ENCODE peak calls at places on chromosome 5, in seven cellular contexts. C is RWPE1, U is Caco-2, E is B cell, Q is lower lobe of right lung, H is cardiac fibroblast, M is left ventricle myocardium inferior. N is an unnamed sample.

GRCh38 chr5:62582198-62582597 is 3.6 kb downstream of the LRRC70 start:
- DNase-seq in C (no peak), U (no peak), E (no peak), Q (no peak), H (peak), M (no peak), N (no peak)

GRCh38 chr5:179287631-179288030 is 57.6 kb downstream of the ADAMTS2 start:
- DNase-seq in C (no peak), U (no peak), E (no peak), Q (peak), H (no peak), M (no peak), N (peak)

GRCh38 chr5:132026516-132027008 is 15.1 kb upstream of the ACSL6 start:
- DNase-seq in C (no peak), U (no peak), E (no peak), Q (no peak), H (no peak), M (no peak), N (no peak)

GRCh38 chr5:173890195-173890951 is 2.2 kb downstream of the CPEB4 start:
- DNase-seq in C (no peak), U (no peak), E (no peak), Q (no peak), H (peak), M (peak), N (no peak)

GRCh38 chr5:155594270-155594669 is 580.7 kb downstream of the KIF4B start:
- DNase-seq in C (no peak), U (no peak), E (no peak), Q (no peak), H (no peak), M (no peak), N (no peak)

GRCh38 chr5:82417776-82418607 is 139.8 kb upstream of the RPS23 start:
- DNase-seq in C (no peak), U (no peak), E (no peak), Q (peak), H (peak), M (no peak), N (no peak)

GRCh38 chr5:180658774-180659564 is 9.6 kb upstream of the FLT4 start:
- DNase-seq in C (no peak), U (no peak), E (no peak), Q (no peak), H (no peak), M (peak), N (no peak)

GRCh38 chr5:87121315-87122170 is 146.1 kb upstream of the RASA1 start:
- DNase-seq in C (peak), U (no peak), E (peak), Q (no peak), H (peak), M (no peak), N (no peak)

GRCh38 chr5:18987101-18987500 is 1000.9 kb downstream of the CDH18 start:
- DNase-seq in C (no peak), U (no peak), E (no peak), Q (no peak), H (no peak), M (no peak), N (no peak)

GRCh38 chr5:21807953-21808352 is 1045.2 kb downstream of the CDH12 start:
- DNase-seq in C (peak), U (no peak), E (no peak), Q (no peak), H (no peak), M (no peak), N (no peak)

GRCh38 chr5:24703934-24704333 is 59.2 kb upstream of the CDH10 start:
- DNase-seq in C (no peak), U (no peak), E (no peak), Q (no peak), H (no peak), M (no peak), N (no peak)

GRCh38 chr5:151123897-151124751 is 33.5 kb downstream of the ANXA6 start:
- DNase-seq in C (no peak), U (no peak), E (peak), Q (no peak), H (peak), M (peak), N (peak)

GRCh38 chr5:98755406-98755805 is 18.1 kb upstream of the RGMB start:
- DNase-seq in C (no peak), U (no peak), E (no peak), Q (no peak), H (no peak), M (no peak), N (no peak)

GRCh38 chr5:173884402-173885053 is 3.6 kb upstream of the CPEB4 start:
- DNase-seq in C (no peak), U (no peak), E (peak), Q (peak), H (no peak), M (no peak), N (no peak)

GRCh38 chr5:132981288-132981687 is 17.9 kb upstream of the AFF4 start:
- DNase-seq in C (no peak), U (no peak), E (no peak), Q (no peak), H (no peak), M (no peak), N (no peak)

GRCh38 chr5:178551059-178551458 is 39.1 kb downstream of the COL23A1 start:
- DNase-seq in C (peak), U (no peak), E (no peak), Q (no peak), H (peak), M (no peak), N (no peak)

GRCh38 chr5:15737882-15738677 is 238.1 kb downstream of the FBXL7 start:
- DNase-seq in C (no peak), U (no peak), E (no peak), Q (no peak), H (peak), M (no peak), N (no peak)

GRCh38 chr5:171739246-171739645 is 46.4 kb upstream of the SMIM23 start:
- DNase-seq in C (no peak), U (no peak), E (no peak), Q (no peak), H (no peak), M (no peak), N (no peak)

GRCh38 chr5:180639743-180640300 is 9.6 kb downstream of the FLT4 start:
- DNase-seq in C (no peak), U (no peak), E (no peak), Q (no peak), H (no peak), M (peak), N (no peak)

GRCh38 chr5:33242264-33242663 is 198.5 kb upstream of the TARS1 start:
- DNase-seq in C (no peak), U (no peak), E (no peak), Q (no peak), H (no peak), M (no peak), N (no peak)

GRCh38 chr5:173328896-173329369 is 719 bp upstream of the STC2 start:
- DNase-seq in C (peak), U (peak), E (no peak), Q (no peak), H (peak), M (no peak), N (no peak)

GRCh38 chr5:151615431-151615830 is 24.3 kb upstream of the FAT2 start:
- DNase-seq in C (peak), U (no peak), E (no peak), Q (no peak), H (no peak), M (no peak), N (no peak)

GRCh38 chr5:179624841-179625271 is 1.4 kb upstream of the HNRNPH1 start:
- DNase-seq in C (no peak), U (no peak), E (no peak), Q (no peak), H (no peak), M (no peak), N (no peak)

GRCh38 chr5:69024241-69024651 is 69.6 kb upstream of the SLC30A5 start:
- DNase-seq in C (peak), U (peak), E (no peak), Q (no peak), H (peak), M (no peak), N (no peak)

GRCh38 chr5:176845392-176845713 is 35.0 kb downstream of the UNC5A start:
- DNase-seq in C (no peak), U (no peak), E (no peak), Q (no peak), H (no peak), M (no peak), N (no peak)
- TF ChIP-seq CTCF in C (no peak), U (no peak), E (no peak), Q (no peak), H (no peak), M (no peak), N (no peak)

GRCh38 chr5:88829053-88829452 is 53.9 kb downstream of the MEF2C start:
- DNase-seq in C (no peak), U (no peak), E (no peak), Q (no peak), H (peak), M (no peak), N (peak)
- TF ChIP-seq CTCF in C (no peak), U (no peak), E (peak), Q (peak), H (peak), M (peak), N (peak)

GRCh38 chr5:96997265-96997859 is 61.5 kb downstream of the LNPEP start:
- DNase-seq in C (peak), U (peak), E (peak), Q (no peak), H (peak), M (no peak), N (no peak)
- TF ChIP-seq CTCF in C (peak), U (peak), E (peak), Q (peak), H (peak), M (peak), N (peak)

GRCh38 chr5:60688980-60689379 is 11.0 kb downstream of the DEPDC1B start:
- DNase-seq in C (no peak), U (no peak), E (no peak), Q (no peak), H (no peak), M (no peak), N (no peak)
- TF ChIP-seq CTCF in C (no peak), U (no peak), E (no peak), Q (no peak), H (no peak), M (no peak), N (no peak)

DNA sequence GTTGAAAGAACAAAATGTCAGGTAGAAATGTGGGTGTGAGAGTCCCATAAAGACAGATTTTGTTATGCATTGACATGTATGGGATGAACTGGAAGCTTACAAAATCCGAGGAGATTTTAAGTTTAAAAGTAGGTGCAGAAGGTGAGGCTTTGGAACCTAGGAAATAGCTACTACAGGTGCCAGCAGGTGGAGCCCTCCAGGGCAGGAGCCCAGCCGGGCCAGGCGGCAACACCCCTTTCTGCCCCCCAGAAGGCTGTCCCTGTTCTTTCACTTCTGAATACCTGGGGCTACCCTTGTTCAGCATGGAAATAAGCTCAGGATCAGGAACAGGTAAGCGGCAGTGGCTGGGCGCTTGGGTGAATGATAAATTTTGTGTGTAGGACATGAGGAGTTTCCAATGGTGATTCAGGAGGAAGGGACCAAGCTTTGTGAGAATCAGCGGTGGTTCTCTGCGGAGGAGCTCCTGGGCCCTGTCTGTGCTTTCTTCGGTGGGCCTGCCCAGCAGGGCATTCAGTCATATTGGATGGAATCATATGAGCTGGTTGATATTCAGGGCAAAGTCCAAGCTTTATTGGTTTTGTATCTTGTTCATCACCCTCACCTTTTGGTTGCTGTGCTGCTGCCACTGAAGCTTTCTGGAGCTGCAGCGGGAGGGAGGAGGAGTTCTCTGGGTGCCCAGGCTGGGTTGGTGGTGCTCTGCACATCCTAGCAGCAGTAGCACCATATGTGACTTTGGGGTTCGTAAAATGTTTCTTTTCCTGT is 12.3 kb downstream of the PCBD2 start:
- DNase-seq in C (peak), U (peak), E (no peak), Q (no peak), H (no peak), M (no peak), N (no peak)
- TF ChIP-seq CTCF in C (peak), U (peak), E (no peak), Q (no peak), H (peak), M (peak), N (no peak)

GRCh38 chr5:1134478-1134877 is 22.6 kb upstream of the SLC12A7 start:
- DNase-seq in C (no peak), U (no peak), E (peak), Q (no peak), H (no peak), M (no peak), N (peak)
- TF ChIP-seq CTCF in C (no peak), U (no peak), E (peak), Q (no peak), H (no peak), M (peak), N (peak)